ENCODE peak calls at places on chromosomes 3 and 15, in five cellular contexts. P is T-helper 1 cell, R is psoas muscle, T is RKO, W is nephron progenitor cell. C is an unnamed sample.
A peak's percentile ranks its signal among the peaks of the same experiment; 100 is the strongest.

GRCh38 chr15:36407647-36408046 is 171.8 kb upstream of the CDIN1 start:
- DNase-seq in W (no peak), R (no peak), T (no peak), P (no peak), C (no peak)

GRCh38 chr15:101054116-101054515 is 135.0 kb downstream of the LRRK1 start:
- DNase-seq in R (no peak), W (no peak), P (no peak), T (no peak), C (no peak)

GRCh38 chr3:49296781-49297420 is 19.9 kb upstream of the C3orf62 start:
- DNase-seq in R (peak; percentile 72), T (no peak), W (no peak), P (no peak), C (peak; percentile 46)

GRCh38 chr15:99253381-99254090 is 2.3 kb downstream of the LRRC28 start:
- DNase-seq in T (peak; percentile 61), P (no peak), R (no peak), W (no peak), C (no peak)

GRCh38 chr3:53075743-53076140 is 29.9 kb upstream of the SFMBT1 start:
- DNase-seq in R (no peak), W (no peak), P (no peak), T (no peak), C (no peak)

GRCh38 chr3:194042947-194043346 is 93.0 kb upstream of the HES1 start:
- DNase-seq in R (no peak), P (no peak), W (no peak), T (no peak), C (no peak)

GRCh38 chr15:31435891-31436628 is 109.4 kb downstream of the KLF13 start:
- DNase-seq in W (no peak), T (no peak), P (no peak), R (peak; percentile 66), C (no peak)

GRCh38 chr15:26974120-26974780 is 3.3 kb downstream of the GABRG3 start:
- DNase-seq in P (no peak), W (no peak), R (no peak), T (peak; percentile 49), C (no peak)

GRCh38 chr15:77546050-77546501 is 86.6 kb downstream of the LINGO1 start:
- DNase-seq in T (peak; percentile 53), R (no peak), P (no peak), W (no peak), C (no peak)